ENCODE peak calls at places on chromosomes 2 and 18, in eight cellular contexts. One of them, this sample, is unnamed.

GRCh38 chr2:143455317-143455716 is 326.1 kb downstream of the ARHGAP15 start:
- DNase-seq in A549: no peak
- DNase-seq in spleen: no peak
- DNase-seq in HCT116: no peak
- DNase-seq in testis: no peak
- DNase-seq in ovary: no peak
- DNase-seq in body of pancreas: no peak
- DNase-seq in H54: no peak
- DNase-seq in this sample: no peak

GRCh38 chr2:181250691-181251090 is 206.5 kb upstream of the ITGA4 start:
- DNase-seq in A549: no peak
- DNase-seq in spleen: no peak
- DNase-seq in HCT116: no peak
- DNase-seq in testis: no peak
- DNase-seq in ovary: no peak
- DNase-seq in body of pancreas: no peak
- DNase-seq in H54: no peak
- DNase-seq in this sample: no peak

GRCh38 chr2:47518497-47519146 is 115.7 kb downstream of the MSH2 start:
- DNase-seq in A549: no peak
- DNase-seq in spleen: no peak
- DNase-seq in HCT116: no peak
- DNase-seq in testis: no peak
- DNase-seq in ovary: no peak
- DNase-seq in body of pancreas: no peak
- DNase-seq in H54: no peak
- DNase-seq in this sample: no peak

GRCh38 chr2:11784747-11785610 is 38.5 kb downstream of the LPIN1 start:
- DNase-seq in A549: peak
- DNase-seq in spleen: peak
- DNase-seq in HCT116: no peak
- DNase-seq in testis: peak
- DNase-seq in ovary: peak
- DNase-seq in body of pancreas: peak
- DNase-seq in H54: peak
- DNase-seq in this sample: no peak

GRCh38 chr2:133579295-133579694 is 11.0 kb upstream of the NCKAP5 start:
- DNase-seq in A549: no peak
- DNase-seq in spleen: no peak
- DNase-seq in HCT116: no peak
- DNase-seq in testis: no peak
- DNase-seq in ovary: no peak
- DNase-seq in body of pancreas: peak
- DNase-seq in H54: no peak
- DNase-seq in this sample: no peak

GRCh38 chr2:10817413-10817812 is 4.8 kb upstream of the PDIA6 start:
- DNase-seq in A549: peak
- DNase-seq in spleen: peak
- DNase-seq in HCT116: peak
- DNase-seq in testis: no peak
- DNase-seq in ovary: no peak
- DNase-seq in body of pancreas: no peak
- DNase-seq in H54: no peak
- DNase-seq in this sample: no peak

GRCh38 chr2:216082805-216083204 is 1.1 kb downstream of the TMEM169 start:
- DNase-seq in A549: no peak
- DNase-seq in spleen: no peak
- DNase-seq in HCT116: no peak
- DNase-seq in testis: no peak
- DNase-seq in ovary: no peak
- DNase-seq in body of pancreas: no peak
- DNase-seq in H54: no peak
- DNase-seq in this sample: no peak

GRCh38 chr2:226227341-226227740 is 572.3 kb downstream of the IRS1 start:
- DNase-seq in A549: no peak
- DNase-seq in spleen: no peak
- DNase-seq in HCT116: no peak
- DNase-seq in testis: no peak
- DNase-seq in ovary: no peak
- DNase-seq in body of pancreas: no peak
- DNase-seq in H54: no peak
- DNase-seq in this sample: no peak

GRCh38 chr2:238493880-238494572 is 67.3 kb downstream of the ASB1 start:
- DNase-seq in A549: no peak
- DNase-seq in spleen: peak
- DNase-seq in HCT116: no peak
- DNase-seq in testis: peak
- DNase-seq in ovary: no peak
- DNase-seq in body of pancreas: no peak
- DNase-seq in H54: no peak
- DNase-seq in this sample: no peak

GRCh38 chr2:160408575-160409291 is 84.9 kb downstream of the RBMS1 start:
- DNase-seq in A549: no peak
- DNase-seq in spleen: peak
- DNase-seq in HCT116: no peak
- DNase-seq in testis: no peak
- DNase-seq in ovary: no peak
- DNase-seq in body of pancreas: no peak
- DNase-seq in H54: no peak
- DNase-seq in this sample: no peak

GRCh38 chr2:233385489-233386044 is 31.3 kb downstream of the DGKD start:
- DNase-seq in A549: no peak
- DNase-seq in spleen: peak
- DNase-seq in HCT116: no peak
- DNase-seq in testis: no peak
- DNase-seq in ovary: no peak
- DNase-seq in body of pancreas: no peak
- DNase-seq in H54: no peak
- DNase-seq in this sample: no peak

GRCh38 chr18:3816601-3817363 is 366.8 kb downstream of the TGIF1 start:
- DNase-seq in A549: peak
- DNase-seq in spleen: no peak
- DNase-seq in HCT116: no peak
- DNase-seq in testis: no peak
- DNase-seq in ovary: no peak
- DNase-seq in body of pancreas: no peak
- DNase-seq in H54: no peak
- DNase-seq in this sample: no peak

GRCh38 chr2:66435549-66435875 is 587 bp downstream of the MEIS1 start:
- DNase-seq in A549: no peak
- DNase-seq in spleen: no peak
- DNase-seq in HCT116: no peak
- DNase-seq in testis: no peak
- DNase-seq in ovary: no peak
- DNase-seq in body of pancreas: no peak
- DNase-seq in H54: no peak
- DNase-seq in this sample: no peak

GRCh38 chr2:223469270-223470057 is 132.7 kb downstream of the SCG2 start:
- DNase-seq in A549: no peak
- DNase-seq in spleen: no peak
- DNase-seq in HCT116: no peak
- DNase-seq in testis: peak
- DNase-seq in ovary: no peak
- DNase-seq in body of pancreas: peak
- DNase-seq in H54: peak
- DNase-seq in this sample: no peak

GRCh38 chr2:175457846-175458408 is 276.4 kb upstream of the ATP5MC3 start:
- DNase-seq in A549: no peak
- DNase-seq in spleen: no peak
- DNase-seq in HCT116: no peak
- DNase-seq in testis: no peak
- DNase-seq in ovary: no peak
- DNase-seq in body of pancreas: no peak
- DNase-seq in H54: no peak
- DNase-seq in this sample: no peak

GRCh38 chr2:120814352-120814751 is 78.7 kb downstream of the GLI2 start:
- DNase-seq in A549: no peak
- DNase-seq in spleen: peak
- DNase-seq in HCT116: no peak
- DNase-seq in testis: no peak
- DNase-seq in ovary: no peak
- DNase-seq in body of pancreas: no peak
- DNase-seq in H54: no peak
- DNase-seq in this sample: no peak

GRCh38 chr2:178403671-178404379 is 47.1 kb downstream of the PRKRA start:
- DNase-seq in A549: no peak
- DNase-seq in spleen: no peak
- DNase-seq in HCT116: no peak
- DNase-seq in testis: no peak
- DNase-seq in ovary: no peak
- DNase-seq in body of pancreas: no peak
- DNase-seq in H54: no peak
- DNase-seq in this sample: no peak

GRCh38 chr2:216710531-216711282 is 15.4 kb upstream of the IGFBP5 start:
- DNase-seq in A549: no peak
- DNase-seq in spleen: peak
- DNase-seq in HCT116: no peak
- DNase-seq in testis: no peak
- DNase-seq in ovary: peak
- DNase-seq in body of pancreas: no peak
- DNase-seq in H54: no peak
- DNase-seq in this sample: no peak

GRCh38 chr18:13451208-13451530 is 232.6 kb downstream of the LDLRAD4 start:
- DNase-seq in A549: no peak
- DNase-seq in spleen: no peak
- DNase-seq in HCT116: no peak
- DNase-seq in testis: no peak
- DNase-seq in ovary: no peak
- DNase-seq in body of pancreas: no peak
- DNase-seq in H54: no peak
- DNase-seq in this sample: no peak

GRCh38 chr2:71932780-71933466 is 214.7 kb downstream of the CYP26B1 start:
- DNase-seq in A549: no peak
- DNase-seq in spleen: peak
- DNase-seq in HCT116: no peak
- DNase-seq in testis: no peak
- DNase-seq in ovary: no peak
- DNase-seq in body of pancreas: no peak
- DNase-seq in H54: no peak
- DNase-seq in this sample: no peak

GRCh38 chr18:75429975-75430374 is 2.5 kb upstream of the SMIM21 start:
- DNase-seq in A549: no peak
- DNase-seq in spleen: no peak
- DNase-seq in HCT116: no peak
- DNase-seq in testis: no peak
- DNase-seq in ovary: no peak
- DNase-seq in body of pancreas: no peak
- DNase-seq in H54: no peak
- DNase-seq in this sample: no peak

GRCh38 chr2:168851674-168852320 is 38.4 kb downstream of the SPC25 start:
- DNase-seq in A549: no peak
- DNase-seq in spleen: no peak
- DNase-seq in HCT116: peak
- DNase-seq in testis: peak
- DNase-seq in ovary: peak
- DNase-seq in body of pancreas: peak
- DNase-seq in H54: peak
- DNase-seq in this sample: no peak

GRCh38 chr18:22711381-22711717 is 221.8 kb upstream of the RBBP8 start:
- DNase-seq in A549: peak
- DNase-seq in spleen: no peak
- DNase-seq in HCT116: no peak
- DNase-seq in testis: no peak
- DNase-seq in ovary: no peak
- DNase-seq in body of pancreas: no peak
- DNase-seq in H54: no peak
- DNase-seq in this sample: no peak

GRCh38 chr2:112645396-112646101 is at the start of gene SLC20A1:
- DNase-seq in A549: peak
- DNase-seq in spleen: peak
- DNase-seq in HCT116: peak
- DNase-seq in testis: peak
- DNase-seq in ovary: peak
- DNase-seq in body of pancreas: peak
- DNase-seq in H54: peak
- DNase-seq in this sample: peak
- TF ChIP-seq POLR2A in A549: peak
- TF ChIP-seq POLR2A in spleen: peak
- TF ChIP-seq POLR2A in HCT116: peak
- TF ChIP-seq POLR2A in testis: peak
- TF ChIP-seq POLR2A in ovary: peak
- TF ChIP-seq POLR2A in body of pancreas: peak
- TF ChIP-seq POLR2A in H54: peak
- TF ChIP-seq POLR2A in this sample: peak

GRCh38 chr2:197705143-197705911 is at the start of gene MARS2:
- DNase-seq in A549: peak
- DNase-seq in spleen: peak
- DNase-seq in HCT116: peak
- DNase-seq in testis: peak
- DNase-seq in ovary: peak
- DNase-seq in body of pancreas: peak
- DNase-seq in H54: peak
- DNase-seq in this sample: peak
- TF ChIP-seq POLR2A in A549: peak
- TF ChIP-seq POLR2A in spleen: no peak
- TF ChIP-seq POLR2A in HCT116: no peak
- TF ChIP-seq POLR2A in testis: no peak
- TF ChIP-seq POLR2A in ovary: no peak
- TF ChIP-seq POLR2A in body of pancreas: peak
- TF ChIP-seq POLR2A in H54: peak
- TF ChIP-seq POLR2A in this sample: no peak

DNA sequence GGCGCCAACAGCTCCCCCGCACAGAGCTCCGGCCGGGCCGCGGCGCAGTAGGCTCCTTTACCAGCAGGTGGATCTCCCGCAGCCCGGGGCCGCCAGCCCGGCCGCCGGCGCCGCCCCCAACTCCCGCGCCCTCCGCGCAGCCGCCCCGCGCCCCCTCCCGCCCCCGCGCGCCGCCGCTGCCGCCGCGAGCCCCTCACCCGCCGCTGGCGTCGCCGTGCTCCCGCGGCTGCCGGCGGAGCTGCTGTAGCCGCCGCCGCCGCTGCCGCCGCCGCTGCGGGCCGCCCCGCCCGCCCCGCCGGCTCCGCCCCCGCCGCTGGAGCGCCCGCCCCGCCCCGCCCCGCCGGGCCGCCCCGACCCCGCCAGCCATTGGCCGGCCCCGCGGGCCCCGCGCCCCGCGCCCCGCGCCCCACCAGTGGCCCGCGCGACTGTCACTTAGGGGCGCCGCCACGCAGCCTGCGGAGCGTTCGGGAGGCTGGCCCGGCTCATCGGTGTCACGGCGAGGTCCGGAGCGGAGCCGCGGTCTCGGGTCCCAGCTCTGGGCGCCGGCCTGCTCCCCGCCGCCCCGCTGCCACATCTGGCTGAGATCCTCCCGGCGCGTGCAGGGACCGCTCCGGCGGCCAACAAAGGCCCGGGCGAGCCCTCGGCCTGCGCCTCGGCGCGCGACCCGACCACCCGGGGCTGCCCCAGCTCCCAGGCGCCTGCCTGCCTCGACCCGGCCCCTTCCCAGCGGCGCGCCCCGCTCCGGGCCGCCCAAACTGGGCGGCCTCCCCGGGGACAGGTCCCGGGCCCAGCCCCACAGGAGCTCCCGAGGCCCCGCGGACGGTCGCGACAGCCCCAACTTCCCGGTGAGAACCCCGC is at the start of gene MGAT4A:
- DNase-seq in A549: peak
- DNase-seq in spleen: peak
- DNase-seq in HCT116: no peak
- DNase-seq in testis: peak
- DNase-seq in ovary: peak
- DNase-seq in body of pancreas: peak
- DNase-seq in H54: peak
- DNase-seq in this sample: peak
- TF ChIP-seq POLR2A in A549: peak
- TF ChIP-seq POLR2A in spleen: no peak
- TF ChIP-seq POLR2A in HCT116: no peak
- TF ChIP-seq POLR2A in testis: no peak
- TF ChIP-seq POLR2A in ovary: no peak
- TF ChIP-seq POLR2A in body of pancreas: peak
- TF ChIP-seq POLR2A in H54: peak
- TF ChIP-seq POLR2A in this sample: no peak

GRCh38 chr2:240136013-240136670 is at the start of gene COPS9:
- DNase-seq in A549: peak
- DNase-seq in spleen: peak
- DNase-seq in HCT116: peak
- DNase-seq in testis: peak
- DNase-seq in ovary: peak
- DNase-seq in body of pancreas: peak
- DNase-seq in H54: peak
- DNase-seq in this sample: peak
- TF ChIP-seq POLR2A in A549: peak
- TF ChIP-seq POLR2A in spleen: no peak
- TF ChIP-seq POLR2A in HCT116: no peak
- TF ChIP-seq POLR2A in testis: no peak
- TF ChIP-seq POLR2A in ovary: peak
- TF ChIP-seq POLR2A in body of pancreas: peak
- TF ChIP-seq POLR2A in H54: peak
- TF ChIP-seq POLR2A in this sample: no peak